ENCODE peak calls at places on chromosomes 1 and 21, in eight cellular contexts. A, V, H, K, I, W, U and O are unnamed samples. For H3K27me3, the result is how much of the 10 kb centered on the place peaks cover.

GRCh38 chr1:81547912-81548303 is 252.8 kb upstream of the ADGRL2 start:
- DNase-seq in A (no peak), V (no peak), H (peak), K (no peak), I (no peak), W (no peak), U (no peak), O (no peak)

GRCh38 chr1:166069390-166069789 is 97.4 kb downstream of the FAM78B start:
- DNase-seq in A (peak), V (no peak), H (peak), K (no peak), I (no peak), W (no peak), U (no peak), O (no peak)

GRCh38 chr1:236523704-236524141 is at the start of gene LGALS8:
- DNase-seq in A (peak), V (peak), H (peak), K (peak), I (peak), W (peak), U (peak), O (peak)

GRCh38 chr21:29827236-29827635 is 112.6 kb downstream of the GRIK1 start:
- DNase-seq in A (no peak), V (no peak), H (peak), K (no peak), I (no peak), W (no peak), U (no peak), O (no peak)

GRCh38 chr1:198850196-198850595 is 211.4 kb downstream of the PTPRC start:
- DNase-seq in A (no peak), V (no peak), H (peak), K (no peak), I (no peak), W (no peak), U (no peak), O (no peak)

GRCh38 chr21:25331286-25331685 is 276.0 kb downstream of the MRPL39 start:
- DNase-seq in A (peak), V (no peak), H (peak), K (no peak), I (no peak), W (no peak), U (no peak), O (no peak)

GRCh38 chr21:34018185-34018584 is 55.2 kb upstream of the MRPS6 start:
- DNase-seq in A (no peak), V (no peak), H (no peak), K (no peak), I (no peak), W (no peak), U (no peak), O (no peak)

GRCh38 chr1:230280054-230280795 is 145.9 kb downstream of the PGBD5 start:
- DNase-seq in A (no peak), V (no peak), H (no peak), K (no peak), I (peak), W (no peak), U (peak), O (no peak)

GRCh38 chr1:115240321-115240720 is 97.7 kb downstream of the NGF start:
- DNase-seq in A (peak), V (no peak), H (peak), K (no peak), I (no peak), W (no peak), U (no peak), O (no peak)

GRCh38 chr1:77407738-77408375 is 126.0 kb downstream of the AK5 start:
- DNase-seq in A (peak), V (no peak), H (peak), K (no peak), I (no peak), W (no peak), U (no peak), O (no peak)

GRCh38 chr21:44407493-44407892 is 47.8 kb upstream of the LRRC3 start:
- DNase-seq in A (no peak), V (no peak), H (no peak), K (no peak), I (no peak), W (no peak), U (no peak), O (no peak)

GRCh38 chr1:116128669-116129068 is 17.5 kb downstream of the MAB21L3 start:
- DNase-seq in A (no peak), V (no peak), H (no peak), K (no peak), I (no peak), W (no peak), U (no peak), O (no peak)

GRCh38 chr1:44650159-44650831 is 24.0 kb downstream of the TMEM53 start:
- DNase-seq in A (no peak), V (no peak), H (no peak), K (no peak), I (no peak), W (peak), U (no peak), O (peak)

GRCh38 chr1:225767591-225768540 is 9.8 kb upstream of the SRP9 start:
- DNase-seq in A (peak), V (peak), H (peak), K (peak), I (peak), W (peak), U (peak), O (no peak)

GRCh38 chr1:50080904-50081586 is 27.7 kb upstream of the ELAVL4 start:
- DNase-seq in A (peak), V (no peak), H (peak), K (no peak), I (no peak), W (no peak), U (no peak), O (no peak)

GRCh38 chr1:224339422-224340033 is 9.6 kb upstream of the NVL start:
- DNase-seq in A (no peak), V (no peak), H (no peak), K (no peak), I (no peak), W (no peak), U (no peak), O (no peak)

GRCh38 chr1:116152577-116152943 is 41.4 kb downstream of the MAB21L3 start:
- DNase-seq in A (no peak), V (no peak), H (no peak), K (no peak), I (no peak), W (no peak), U (no peak), O (no peak)

GRCh38 chr1:143652187-143652586 is 319.6 kb downstream of the FAM72C start:
- DNase-seq in A (no peak), V (no peak), H (no peak), K (no peak), I (no peak), W (no peak), U (no peak), O (no peak)

GRCh38 chr1:228158690-228159665 is 6.6 kb upstream of the IBA57 start:
- DNase-seq in A (no peak), V (peak), H (peak), K (no peak), I (no peak), W (no peak), U (no peak), O (peak)

GRCh38 chr1:223609961-223610360 is 55.5 kb downstream of the CAPN8 start:
- DNase-seq in A (no peak), V (no peak), H (no peak), K (no peak), I (no peak), W (no peak), U (no peak), O (no peak)

GRCh38 chr1:9722378-9722749 is 70.8 kb downstream of the PIK3CD start:
- DNase-seq in A (no peak), V (no peak), H (no peak), K (no peak), I (no peak), W (no peak), U (no peak), O (no peak)

GRCh38 chr21:23887709-23888303 is 1719.5 kb downstream of the MRPL39 start:
- DNase-seq in A (no peak), V (no peak), H (no peak), K (no peak), I (no peak), W (no peak), U (no peak), O (no peak)

GRCh38 chr1:211309617-211310016 is 17.0 kb upstream of the TRAF5 start:
- DNase-seq in A (no peak), V (no peak), H (no peak), K (no peak), I (no peak), W (no peak), U (no peak), O (no peak)

GRCh38 chr1:214441119-214441518 is 110.3 kb downstream of the PTPN14 start:
- DNase-seq in A (peak), V (no peak), H (no peak), K (no peak), I (no peak), W (no peak), U (no peak), O (no peak)

GRCh38 chr1:243746736-243747135 is 103.3 kb downstream of the AKT3 start:
- DNase-seq in A (no peak), V (no peak), H (no peak), K (no peak), I (no peak), W (no peak), U (no peak), O (no peak)

GRCh38 chr1:55131218-55131617 is 83.9 kb downstream of the USP24 start:
- DNase-seq in A (no peak), V (no peak), H (peak), K (no peak), I (no peak), W (no peak), U (no peak), O (no peak)

GRCh38 chr1:225906467-225906866 is 17.5 kb upstream of the LEFTY1 start:
- DNase-seq in A (no peak), V (peak), H (no peak), K (no peak), I (no peak), W (no peak), U (no peak), O (no peak)

GRCh38 chr21:45835301-45836267 is 146.0 kb upstream of the COL6A1 start:
- DNase-seq in A (no peak), V (no peak), H (no peak), K (no peak), I (no peak), W (no peak), U (peak), O (peak)

GRCh38 chr1:57034713-57035112 is 68.9 kb upstream of the C8B start:
- DNase-seq in A (no peak), V (no peak), H (no peak), K (no peak), I (no peak), W (no peak), U (no peak), O (no peak)

GRCh38 chr1:106681939-106682522 is 374.4 kb upstream of the PRMT6 start:
- DNase-seq in A (no peak), V (no peak), H (no peak), K (no peak), I (no peak), W (no peak), U (no peak), O (no peak)

GRCh38 chr1:239682945-239683344 is 296.6 kb downstream of the CHRM3 start:
- DNase-seq in A (no peak), V (no peak), H (no peak), K (no peak), I (no peak), W (no peak), U (no peak), O (no peak)

GRCh38 chr1:190957565-190957964 is 479.9 kb upstream of the BRINP3 start:
- DNase-seq in A (no peak), V (no peak), H (no peak), K (no peak), I (no peak), W (no peak), U (no peak), O (no peak)

GRCh38 chr1:84170171-84170570 is 26.1 kb downstream of the PRKACB start:
- DNase-seq in A (no peak), V (no peak), H (no peak), K (no peak), I (no peak), W (no peak), U (no peak), O (no peak)

GRCh38 chr1:155522069-155522468 is 40.5 kb downstream of the ASH1L start:
- DNase-seq in A (peak), V (no peak), H (peak), K (no peak), I (no peak), W (no peak), U (no peak), O (no peak)

GRCh38 chr1:69639159-69639558 is 71.4 kb downstream of the LRRC7 start:
- DNase-seq in A (no peak), V (no peak), H (no peak), K (no peak), I (no peak), W (no peak), U (no peak), O (no peak)

GRCh38 chr1:25700124-25700523 is 83.5 kb downstream of the MAN1C1 start:
- DNase-seq in A (peak), V (peak), H (peak), K (no peak), I (no peak), W (peak), U (peak), O (peak)

GRCh38 chr21:25857308-25858099 is 122.7 kb downstream of the GABPA start:
- DNase-seq in A (no peak), V (no peak), H (no peak), K (no peak), I (no peak), W (no peak), U (no peak), O (no peak)

GRCh38 chr21:34517491-34518245 is 5.7 kb upstream of the KCNE1 start:
- DNase-seq in A (no peak), V (no peak), H (no peak), K (peak), I (no peak), W (no peak), U (no peak), O (no peak)

DNA sequence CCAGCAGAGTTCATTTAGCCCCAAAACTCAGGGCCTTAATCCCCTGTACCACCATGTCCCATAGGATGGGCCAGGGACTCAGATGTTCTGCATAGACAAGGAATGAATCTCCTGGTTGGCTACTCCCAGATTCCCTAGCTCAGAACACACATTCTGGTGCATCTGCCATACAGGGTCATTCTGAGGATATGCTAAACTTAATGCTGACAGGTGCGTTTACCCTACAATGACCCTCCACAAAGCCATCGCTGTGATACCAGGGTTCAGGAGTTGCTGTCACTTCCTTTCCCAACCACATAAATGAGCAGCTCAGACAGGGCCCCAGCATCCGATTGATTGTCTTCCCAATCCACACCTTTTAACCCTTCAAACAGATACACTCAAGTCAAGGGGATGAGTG is 32.0 kb upstream of the HHAT start:
- DNase-seq in A (no peak), V (no peak), H (no peak), K (no peak), I (no peak), W (no peak), U (no peak), O (no peak)
- H3K4me3 ChIP-seq in A (no peak), V (no peak), H (no peak), K (no peak), I (no peak), W (no peak), U (no peak), O (no peak)

GRCh38 chr1:159918918-159919195 is 6.5 kb downstream of the TAGLN2 start:
- DNase-seq in A (no peak), V (no peak), H (no peak), K (no peak), I (no peak), W (no peak), U (no peak), O (no peak)

GRCh38 chr1:159920202-159920601 is 5.1 kb downstream of the TAGLN2 start:
- DNase-seq in A (no peak), V (no peak), H (no peak), K (no peak), I (peak), W (no peak), U (no peak), O (no peak)

GRCh38 chr1:159920651-159921050 is 4.7 kb downstream of the TAGLN2 start:
- DNase-seq in A (no peak), V (no peak), H (no peak), K (no peak), I (no peak), W (no peak), U (no peak), O (no peak)

GRCh38 chr1:159918041-159918917 is 7.0 kb downstream of the TAGLN2 start:
- DNase-seq in A (no peak), V (peak), H (peak), K (no peak), I (peak), W (no peak), U (no peak), O (no peak)

DNA sequence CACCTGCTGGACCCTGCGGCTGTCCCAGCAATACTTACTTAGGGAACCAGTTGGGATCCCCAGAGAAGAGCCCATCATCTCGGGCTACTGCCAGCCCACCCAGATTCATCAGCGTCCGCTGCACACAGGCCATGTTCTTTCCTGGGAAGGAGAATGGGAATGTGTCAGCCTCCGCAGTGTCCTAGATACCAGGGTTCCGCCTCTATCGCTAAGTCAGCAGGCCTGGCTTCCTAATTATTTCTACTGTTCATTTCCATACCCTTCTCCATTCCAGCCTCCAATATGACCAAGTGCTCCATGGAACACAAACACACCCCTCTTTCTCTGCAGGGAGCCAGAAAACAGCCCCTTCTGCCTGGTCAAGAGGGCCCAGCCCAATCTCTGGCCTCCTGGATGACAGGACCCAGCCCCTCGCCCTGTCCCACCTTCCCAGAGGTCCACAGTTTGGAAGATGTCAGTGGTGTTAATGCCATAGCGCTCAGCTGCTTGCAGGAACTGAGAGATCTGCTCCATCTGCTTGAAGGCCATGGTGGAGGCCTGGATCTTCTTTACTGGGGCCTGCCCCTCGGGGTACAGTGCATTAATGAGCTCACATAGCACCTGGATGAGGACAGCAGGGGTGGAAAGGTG is 6.0 kb downstream of the TAGLN2 start:
- DNase-seq in A (no peak), V (no peak), H (no peak), K (no peak), I (peak), W (no peak), U (no peak), O (no peak)
- H3K27ac ChIP-seq in A (peak), V (no peak), H (no peak), K (no peak), I (no peak), W (no peak), U (peak), O (no peak)

GRCh38 chr1:99005537-99005942 is 879 bp upstream of the PLPPR5 start:
- DNase-seq in A (peak), V (no peak), H (peak), K (no peak), I (no peak), W (no peak), U (no peak), O (no peak)
- H3K27me3 ChIP-seq in A (under half), V (under half), H (under half), K (half or more), I (half or more), W (half or more), U (under half), O (under half)

GRCh38 chr1:2921970-2922686 is 99.1 kb upstream of the ACTRT2 start:
- DNase-seq in A (no peak), V (no peak), H (peak), K (no peak), I (no peak), W (no peak), U (no peak), O (no peak)

GRCh38 chr1:2925291-2925690 is 96.0 kb upstream of the ACTRT2 start:
- DNase-seq in A (no peak), V (no peak), H (no peak), K (no peak), I (no peak), W (no peak), U (no peak), O (no peak)

GRCh38 chr1:2925923-2926322 is 95.3 kb upstream of the ACTRT2 start:
- DNase-seq in A (no peak), V (peak), H (peak), K (no peak), I (no peak), W (no peak), U (peak), O (no peak)

GRCh38 chr1:2920421-2921015 is 100.7 kb upstream of the ACTRT2 start:
- DNase-seq in A (no peak), V (no peak), H (no peak), K (no peak), I (no peak), W (no peak), U (no peak), O (no peak)

GRCh38 chr1:2923351-2923750 is 97.9 kb upstream of the ACTRT2 start:
- DNase-seq in A (no peak), V (no peak), H (no peak), K (no peak), I (no peak), W (no peak), U (no peak), O (no peak)
- H3K4me3 ChIP-seq in A (no peak), V (no peak), H (no peak), K (no peak), I (no peak), W (no peak), U (no peak), O (no peak)

DNA sequence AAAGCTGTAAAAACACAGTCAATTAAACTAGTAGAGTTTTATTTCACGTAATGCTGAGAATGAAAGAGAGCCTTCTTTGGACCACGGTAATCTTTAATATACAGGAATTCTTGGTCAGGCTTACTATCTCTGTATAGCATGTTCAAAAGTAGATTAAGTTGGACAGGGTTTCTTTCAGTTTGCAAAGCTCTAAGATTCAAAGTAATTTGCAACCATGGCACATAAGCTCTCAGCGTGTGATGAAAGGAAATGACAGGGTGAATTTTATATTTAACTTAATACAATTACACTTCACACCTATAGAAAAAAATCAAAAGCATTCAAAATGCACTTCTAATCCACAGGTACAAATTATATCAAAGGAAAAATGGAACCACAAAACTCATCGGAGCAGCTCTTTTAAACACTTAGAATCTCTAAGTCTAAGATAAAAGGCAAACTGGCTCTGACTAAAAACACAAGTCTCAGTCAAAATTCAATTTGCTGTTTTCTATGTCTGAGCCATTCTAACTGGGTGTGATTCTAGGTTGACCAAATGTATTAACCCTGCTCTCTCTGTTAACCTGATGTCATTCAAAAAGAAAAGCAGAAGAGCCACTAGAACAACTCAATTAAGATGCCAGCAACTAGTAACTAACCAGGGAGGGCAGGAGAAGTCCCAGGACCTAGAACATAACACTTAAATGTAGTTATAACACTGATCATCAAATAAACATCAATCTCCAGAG is 147.7 kb downstream of the RERE start:
- DNase-seq in A (no peak), V (no peak), H (no peak), K (no peak), I (no peak), W (no peak), U (no peak), O (no peak)
- H3K27ac ChIP-seq in A (no peak), V (no peak), H (no peak), K (no peak), I (no peak), W (no peak), U (no peak), O (no peak)

GRCh38 chr1:33080885-33081553 is at the start of gene AZIN2:
- DNase-seq in A (peak), V (peak), H (peak), K (peak), I (peak), W (peak), U (peak), O (peak)

GRCh38 chr1:33085332-33085731 is 4.4 kb downstream of the AZIN2 start:
- DNase-seq in A (no peak), V (no peak), H (no peak), K (no peak), I (no peak), W (no peak), U (no peak), O (no peak)

GRCh38 chr1:33082575-33083112 is 1.7 kb downstream of the AZIN2 start:
- DNase-seq in A (no peak), V (no peak), H (peak), K (no peak), I (no peak), W (no peak), U (no peak), O (no peak)

GRCh38 chr1:33080373-33080772 is 580 bp upstream of the AZIN2 start:
- DNase-seq in A (no peak), V (no peak), H (no peak), K (no peak), I (no peak), W (no peak), U (no peak), O (no peak)

GRCh38 chr1:33081554-33082305 is 777 bp downstream of the AZIN2 start:
- DNase-seq in A (no peak), V (no peak), H (peak), K (no peak), I (no peak), W (no peak), U (no peak), O (no peak)
- H3K27me3 ChIP-seq in A (under half), V (under half), H (under half), K (under half), I (under half), W (under half), U (under half), O (under half)